ENCODE peak calls at places on chromosomes 16 and 17, in four cellular contexts. S is K562, J is GM23248, T is SK-N-SH. V is an unnamed sample.
A peak's percentile ranks its signal among the peaks of the same experiment; 100 is the strongest.

GRCh38 chr17:17425591-17425990 is 51.2 kb upstream of the MED9 start:
- DNase-seq in T (no peak), J (peak; percentile 53), S (no peak), V (no peak)

GRCh38 chr16:695355-696089 is 5.3 kb upstream of the WDR24 start:
- DNase-seq in S (peak; percentile 88), J (peak; percentile 58), T (no peak), V (peak; percentile 94)

GRCh38 chr16:75014318-75014717 is 15.5 kb downstream of the ZNRF1 start:
- DNase-seq in J (no peak), T (no peak), S (no peak), V (no peak)

GRCh38 chr17:44039829-44040635 is 25.3 kb upstream of the TMEM101 start:
- DNase-seq in T (no peak), S (no peak), J (peak; percentile 57), V (peak; percentile 72)

GRCh38 chr17:12566281-12567002 is 99.2 kb upstream of the MYOCD start:
- DNase-seq in S (no peak), J (no peak), T (no peak), V (no peak)

GRCh38 chr16:24273511-24273910 is 17.4 kb downstream of the CACNG3 start:
- DNase-seq in T (no peak), J (peak; percentile 46), S (no peak), V (no peak)

GRCh38 chr17:15031971-15032370 is 233.2 kb downstream of the PMP22 start:
- DNase-seq in S (no peak), T (no peak), J (no peak), V (no peak)

GRCh38 chr17:60165976-60166375 is 16.2 kb downstream of the CA4 start:
- DNase-seq in J (no peak), T (no peak), S (peak; percentile 6), V (no peak)

GRCh38 chr17:74362811-74363498 is 1.3 kb upstream of the BTBD17 start:
- DNase-seq in T (no peak), S (no peak), J (no peak), V (no peak)

GRCh38 chr16:15518412-15519351 is 84.3 kb downstream of the BMERB1 start:
- DNase-seq in S (no peak), T (no peak), J (peak; percentile 72), V (no peak)

GRCh38 chr17:66691644-66692500 is 143.0 kb upstream of the CACNG5 start:
- DNase-seq in J (peak; percentile 49), T (no peak), S (no peak), V (peak; percentile 84)

GRCh38 chr17:13435230-13435629 is 166.5 kb downstream of the HS3ST3A1 start:
- DNase-seq in T (no peak), S (no peak), J (no peak), V (no peak)

GRCh38 chr17:70984873-70985272 is 815.5 kb downstream of the KCNJ2 start:
- DNase-seq in T (no peak), S (no peak), J (no peak), V (no peak)

GRCh38 chr16:49455991-49456745 is 82.6 kb downstream of the C16orf78 start:
- DNase-seq in S (no peak), T (no peak), J (no peak), V (no peak)

GRCh38 chr17:57366177-57366557 is 109.8 kb downstream of the MSI2 start:
- DNase-seq in T (no peak), S (peak; percentile 28), J (no peak), V (no peak)

GRCh38 chr17:58327363-58328194 is 1.0 kb downstream of the TSPOAP1 start:
- DNase-seq in T (peak; percentile 44), J (no peak), S (no peak), V (peak; percentile 80)

GRCh38 chr17:76538281-76538931 is 897 bp upstream of the CYGB start:
- DNase-seq in S (no peak), J (no peak), T (peak; percentile 63), V (peak; percentile 93)

GRCh38 chr16:85436636-85437160 is 176.4 kb upstream of the GSE1 start:
- DNase-seq in S (peak; percentile 90), J (peak; percentile 44), T (no peak), V (peak; percentile 91)

GRCh38 chr17:60300011-60300410 is 91.9 kb downstream of the USP32 start:
- DNase-seq in T (no peak), S (no peak), J (no peak), V (no peak)

GRCh38 chr16:81752225-81752875 is 26.7 kb upstream of the PLCG2 start:
- DNase-seq in J (peak; percentile 38), S (peak; percentile 84), T (no peak), V (no peak)

GRCh38 chr16:73122604-73123386 is 74.9 kb upstream of the ZFHX3 start:
- DNase-seq in J (peak; percentile 27), S (no peak), T (no peak), V (no peak)

GRCh38 chr17:32673964-32674363 is 187.2 kb downstream of the CDK5R1 start:
- DNase-seq in J (peak; percentile 20), T (no peak), S (no peak), V (no peak)

GRCh38 chr17:64001091-64001579 is 3.0 kb downstream of the PRR29 start:
- DNase-seq in J (no peak), S (no peak), T (peak; percentile 19), V (no peak)

GRCh38 chr17:19762515-19762961 is 14.4 kb upstream of the ALDH3A1 start:
- DNase-seq in J (peak; percentile 89), T (peak; percentile 92), S (no peak), V (peak; percentile 97)

GRCh38 chr17:33291248-33292183 is 1.6 kb downstream of the ASIC2 start:
- DNase-seq in S (no peak), J (peak; percentile 48), T (peak; percentile 69), V (no peak)

GRCh38 chr17:77118251-77118928 is 22.4 kb upstream of the SEC14L1 start:
- DNase-seq in S (no peak), T (no peak), J (no peak), V (no peak)

GRCh38 chr17:4898927-4899326 is 409 bp upstream of the C17orf107 start:
- DNase-seq in S (no peak), T (no peak), J (no peak), V (no peak)

GRCh38 chr17:36703860-36704266 is 102.5 kb downstream of the MRM1 start:
- DNase-seq in S (peak; percentile 76), J (peak; percentile 46), T (peak; percentile 37), V (peak; percentile 85)

GRCh38 chr17:44204453-44204882 is 4.8 kb upstream of the ATXN7L3 start:
- DNase-seq in J (peak; percentile 75), S (peak; percentile 51), T (no peak), V (peak; percentile 90)

GRCh38 chr17:2034157-2034556 is 4.2 kb downstream of the DPH1 start:
- DNase-seq in J (peak; percentile 81), T (no peak), S (no peak), V (peak; percentile 93)

GRCh38 chr17:1486802-1487695 is 5.4 kb downstream of the MYO1C start:
- DNase-seq in S (no peak), T (no peak), J (peak; percentile 82), V (peak; percentile 97)

GRCh38 chr17:71252446-71252845 is 868.4 kb upstream of the SOX9 start:
- DNase-seq in J (peak; percentile 30), S (no peak), T (no peak), V (no peak)

GRCh38 chr16:79047337-79047736 is 553.2 kb downstream of the MAF start:
- DNase-seq in T (peak; percentile 31), J (no peak), S (peak; percentile 28), V (no peak)

GRCh38 chr16:2968738-2969544 is at the start of gene PAQR4:
- DNase-seq in S (peak; percentile 93), J (peak; percentile 95), T (peak; percentile 98), V (peak; percentile 100)

GRCh38 chr16:85719605-85720318 is 31.0 kb upstream of the GINS2 start:
- DNase-seq in S (no peak), T (no peak), J (no peak), V (no peak)

GRCh38 chr17:72139213-72139612 is 18.4 kb downstream of the SOX9 start:
- DNase-seq in J (peak; percentile 81), S (no peak), T (no peak), V (no peak)

DNA sequence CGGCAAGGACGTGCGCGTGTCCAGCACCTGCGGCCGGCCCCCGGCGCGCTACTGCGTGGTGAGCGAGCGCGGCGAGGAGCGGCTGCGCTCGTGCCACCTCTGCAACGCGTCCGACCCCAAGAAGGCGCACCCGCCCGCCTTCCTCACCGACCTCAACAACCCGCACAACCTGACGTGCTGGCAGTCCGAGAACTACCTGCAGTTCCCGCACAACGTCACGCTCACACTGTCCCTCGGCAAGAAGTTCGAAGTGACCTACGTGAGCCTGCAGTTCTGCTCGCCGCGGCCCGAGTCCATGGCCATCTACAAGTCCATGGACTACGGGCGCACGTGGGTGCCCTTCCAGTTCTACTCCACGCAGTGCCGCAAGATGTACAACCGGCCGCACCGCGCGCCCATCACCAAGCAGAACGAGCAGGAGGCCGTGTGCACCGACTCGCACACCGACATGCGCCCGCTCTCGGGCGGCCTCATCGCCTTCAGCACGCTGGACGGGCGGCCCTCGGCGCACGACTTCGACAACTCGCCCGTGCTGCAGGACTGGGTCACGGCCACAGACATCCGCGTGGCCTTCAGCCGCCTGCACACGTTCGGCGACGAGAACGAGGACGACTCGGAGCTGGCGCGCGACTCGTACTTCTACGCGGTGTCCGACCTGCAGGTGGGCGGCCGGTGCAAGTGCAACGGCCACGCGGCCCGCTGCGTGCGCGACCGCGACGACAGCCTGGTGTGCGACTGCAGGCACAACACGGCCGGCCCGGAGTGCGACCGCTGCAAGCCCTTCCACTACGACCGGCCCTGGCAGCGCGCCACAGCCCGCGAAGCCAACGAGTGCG is 1.5 kb downstream of the NTN1 start:
- DNase-seq in T (peak; percentile 27), S (no peak), J (peak; percentile 55), V (peak; percentile 74)
- H2AFZ ChIP-seq in T (no peak overlapping the region), S (no peak overlapping the region), J (peak overlapping the region; percentile 33), V (no peak overlapping the region)

GRCh38 chr16:22260490-22260889 is 36.7 kb upstream of the POLR3E start:
- DNase-seq in J (no peak), S (no peak), T (no peak), V (no peak)

GRCh38 chr16:22253272-22253671 is 43.9 kb upstream of the POLR3E start:
- DNase-seq in J (no peak), T (no peak), S (no peak), V (no peak)

GRCh38 chr16:22255335-22255734 is 41.9 kb upstream of the POLR3E start:
- DNase-seq in S (peak; percentile 32), J (peak; percentile 19), T (no peak), V (peak; percentile 48)

GRCh38 chr16:22262460-22262859 is 34.7 kb upstream of the POLR3E start:
- DNase-seq in J (peak; percentile 60), T (no peak), S (no peak), V (peak; percentile 91)

DNA sequence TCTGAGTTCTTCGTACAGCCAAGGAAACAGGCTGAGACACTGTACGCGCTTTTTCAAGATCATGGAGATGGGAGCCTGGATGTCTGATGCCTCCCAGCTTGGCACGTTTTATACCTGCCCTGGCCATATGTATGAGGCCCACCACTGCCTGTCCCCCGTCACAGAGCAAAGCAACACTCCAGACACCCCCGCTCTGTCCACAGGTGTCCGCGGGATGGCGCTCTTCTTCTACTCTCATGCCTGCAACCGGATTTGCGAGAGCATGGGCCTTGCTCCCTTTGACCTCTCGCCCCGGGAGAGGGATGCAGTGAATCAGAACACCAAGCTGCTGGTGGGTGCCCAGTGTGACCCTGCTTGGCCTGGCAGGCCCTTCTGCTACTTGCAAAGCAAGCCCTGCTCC is 39.8 kb upstream of the POLR3E start:
- DNase-seq in T (no peak), J (no peak), S (no peak), V (no peak)
- H3K4me3 ChIP-seq in T (no peak overlapping the region), J (no peak overlapping the region), S (no peak overlapping the region), V (no peak overlapping the region)

GRCh38 chr17:61411114-61411943 is 11.7 kb downstream of the TBX2 start:
- DNase-seq in T (peak; percentile 79), S (no peak), J (peak; percentile 76), V (peak; percentile 96)
- H2AFZ ChIP-seq in T (peak overlapping the region; percentile 87), S (no peak overlapping the region), J (peak overlapping the region; percentile 95), V (peak overlapping the region; percentile 78)

GRCh38 chr16:31476305-31477219 is 4.6 kb downstream of the TGFB1I1 start:
- DNase-seq in S (peak; percentile 94), T (peak; percentile 59), J (no peak), V (peak; percentile 73)
- H3K4me3 ChIP-seq in S (peak overlapping the region; percentile 51), T (no peak overlapping the region), J (no peak overlapping the region), V (no peak overlapping the region)